ENCODE peak calls at places on chromosomes 16 and 17, in six cellular contexts. D is neural crest cell, Z is GM12865, V is RWPE1, M is right atrium auricular region, X is endothelial cell of umbilical vein. Y is an unnamed sample.

GRCh38 chr16:22373662-22374310 is 633 bp downstream of the CDR2 start:
- DNase-seq in D (peak; percentile 7), Z (peak; percentile 44), X (peak; percentile 56), V (no peak), M (peak; percentile 66), Y (peak; percentile 29)

GRCh38 chr17:77837917-77838316 is 120.6 kb upstream of the TNRC6C start:
- DNase-seq in V (no peak), D (no peak), M (no peak), X (no peak), Z (no peak), Y (no peak)

GRCh38 chr17:50882851-50883250 is 16.7 kb upstream of the TOB1 start:
- DNase-seq in D (no peak), X (no peak), M (no peak), V (peak; percentile 68), Z (no peak), Y (no peak)

GRCh38 chr16:48099455-48099854 is 56.3 kb downstream of the ABCC12 start:
- DNase-seq in X (no peak), D (no peak), V (no peak), M (no peak), Z (no peak), Y (no peak)

GRCh38 chr16:66337434-66338188 is 28.9 kb upstream of the CDH5 start:
- DNase-seq in V (no peak), D (no peak), X (no peak), M (no peak), Z (no peak), Y (no peak)

GRCh38 chr16:85062303-85062702 is 34.7 kb downstream of the KIAA0513 start:
- DNase-seq in Z (no peak), V (no peak), X (no peak), M (no peak), D (no peak), Y (no peak)

GRCh38 chr17:37708008-37708615 is 36.7 kb downstream of the HNF1B start:
- DNase-seq in Z (peak; percentile 6), M (no peak), V (no peak), X (no peak), D (no peak), Y (no peak)

GRCh38 chr17:10292057-10292931 is 80.5 kb downstream of the MYH13 start:
- DNase-seq in X (no peak), M (peak; percentile 74), Z (peak; percentile 79), D (no peak), V (peak; percentile 96), Y (no peak)

GRCh38 chr17:34503804-34504203 is 75.6 kb upstream of the TMEM132E start:
- DNase-seq in M (no peak), D (no peak), Z (peak; percentile 50), V (no peak), X (no peak), Y (no peak)

GRCh38 chr17:20256144-20256543 is 211.2 kb downstream of the LGALS9B start:
- DNase-seq in Z (no peak), D (no peak), X (no peak), V (no peak), M (no peak), Y (no peak)

GRCh38 chr17:5770556-5771270 is 186.4 kb upstream of the NLRP1 start:
- DNase-seq in D (no peak), V (no peak), Z (no peak), M (no peak), X (peak; percentile 37), Y (no peak)

GRCh38 chr17:79711715-79712305 is 18.9 kb upstream of the ENPP7 start:
- DNase-seq in D (no peak), V (no peak), Z (no peak), X (no peak), M (no peak), Y (no peak)

GRCh38 chr16:23255000-23255399 is 47.1 kb upstream of the SCNN1B start:
- DNase-seq in Z (no peak), M (no peak), X (no peak), D (no peak), V (no peak), Y (no peak)

GRCh38 chr17:63249256-63250006 is 196.7 kb downstream of the CYB561 start:
- DNase-seq in X (peak; percentile 89), D (no peak), Z (no peak), M (no peak), V (no peak), Y (no peak)

GRCh38 chr17:37801131-37801530 is 56.3 kb upstream of the HNF1B start:
- DNase-seq in V (no peak), Z (no peak), D (no peak), X (no peak), M (no peak), Y (no peak)

GRCh38 chr16:50879873-50880695 is 138.2 kb downstream of the CYLD start:
- DNase-seq in M (peak; percentile 52), Z (no peak), D (peak; percentile 36), X (no peak), V (no peak), Y (no peak)

GRCh38 chr17:75228847-75229246 is 23.4 kb downstream of the NUP85 start:
- DNase-seq in V (no peak), Z (no peak), M (no peak), D (no peak), X (peak; percentile 26), Y (no peak)

GRCh38 chr17:31052187-31052889 is 42.4 kb upstream of the NF1 start:
- DNase-seq in M (peak; percentile 80), V (peak; percentile 95), D (no peak), Z (peak; percentile 24), X (no peak), Y (no peak)

GRCh38 chr16:54175552-54176375 is 110.8 kb downstream of the IRX3 start:
- DNase-seq in X (no peak), M (no peak), D (no peak), Z (no peak), V (no peak), Y (no peak)

GRCh38 chr16:1902547-1903219 is 15.5 kb downstream of the HS3ST6 start:
- DNase-seq in M (no peak), X (no peak), V (no peak), Z (no peak), D (no peak), Y (no peak)

GRCh38 chr17:43967251-43967875 is 13.6 kb upstream of the PYY start:
- DNase-seq in Z (no peak), X (no peak), V (no peak), D (no peak), M (no peak), Y (no peak)

GRCh38 chr17:27603870-27604794 is 26.9 kb upstream of the LGALS9 start:
- DNase-seq in M (no peak), D (no peak), Z (no peak), V (no peak), X (no peak), Y (no peak)

GRCh38 chr16:82047374-82047773 is 12.3 kb downstream of the HSD17B2 start:
- DNase-seq in D (no peak), V (no peak), X (no peak), M (no peak), Z (no peak), Y (no peak)

GRCh38 chr17:55453836-55454557 is 32.4 kb upstream of the MMD start:
- DNase-seq in Z (no peak), V (no peak), D (no peak), M (no peak), X (no peak), Y (no peak)

GRCh38 chr16:75927824-75928223 is 201.5 kb upstream of the CPHXL start:
- DNase-seq in Z (no peak), X (no peak), M (no peak), V (no peak), D (no peak), Y (no peak)

GRCh38 chr16:30722443-30722842 is 23.5 kb downstream of the SRCAP start:
- DNase-seq in Z (no peak), X (no peak), M (no peak), V (no peak), D (no peak), Y (no peak)
- TF ChIP-seq CTCF in Z (no peak), X (peak; percentile 6), M (no peak), V (no peak), D (no peak), Y (no peak)

GRCh38 chr16:87190288-87191240 is 126.6 kb downstream of the C16orf95 start:
- DNase-seq in V (no peak), X (no peak), D (no peak), Z (no peak), M (no peak), Y (no peak)
- TF ChIP-seq CTCF in V (no peak), X (no peak), D (peak; percentile 29), Z (no peak), M (no peak), Y (no peak)

DNA sequence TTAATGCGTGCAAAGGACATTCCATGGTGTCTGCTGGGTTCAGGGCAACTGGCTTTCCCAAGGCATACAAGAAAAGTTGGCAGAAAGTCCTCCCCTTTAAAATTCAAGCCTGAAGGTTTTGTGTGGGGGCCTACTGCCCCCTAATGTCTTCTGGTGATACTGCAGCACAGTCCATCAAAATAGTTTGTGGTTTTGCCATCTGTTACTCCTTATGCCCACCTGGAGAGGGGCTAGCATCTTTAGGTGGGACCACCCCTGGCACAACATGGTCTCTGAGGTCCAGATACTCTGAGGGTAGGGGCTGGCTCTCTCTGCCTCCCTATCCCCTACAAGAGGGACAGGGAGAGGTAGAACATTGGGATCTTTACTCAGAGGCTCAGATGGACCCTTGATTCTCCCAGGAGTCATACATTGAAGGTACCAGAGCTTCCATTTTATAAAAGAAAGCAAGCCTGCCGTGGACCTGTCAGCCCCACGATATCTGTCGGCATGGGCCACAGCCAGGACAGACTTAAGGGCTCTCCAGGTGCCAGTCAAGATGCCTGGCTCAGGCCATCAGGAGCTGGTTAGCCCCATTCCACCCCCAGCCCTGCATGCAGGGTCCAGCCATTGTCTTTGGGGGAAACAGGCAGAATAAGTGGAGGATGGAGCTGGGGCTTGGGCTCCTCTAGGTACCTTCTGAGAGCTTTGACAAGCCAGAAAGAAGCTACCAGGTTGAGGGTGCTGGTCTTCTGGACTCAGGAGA is 6.3 kb downstream of the ESRP2 start:
- DNase-seq in D (no peak), V (peak; percentile 42), X (peak; percentile 66), Z (peak; percentile 57), M (no peak), Y (no peak)
- TF ChIP-seq CTCF in D (peak; percentile 86), V (peak; percentile 88), X (peak; percentile 83), Z (peak; percentile 88), M (peak; percentile 94), Y (peak; percentile 53)

DNA sequence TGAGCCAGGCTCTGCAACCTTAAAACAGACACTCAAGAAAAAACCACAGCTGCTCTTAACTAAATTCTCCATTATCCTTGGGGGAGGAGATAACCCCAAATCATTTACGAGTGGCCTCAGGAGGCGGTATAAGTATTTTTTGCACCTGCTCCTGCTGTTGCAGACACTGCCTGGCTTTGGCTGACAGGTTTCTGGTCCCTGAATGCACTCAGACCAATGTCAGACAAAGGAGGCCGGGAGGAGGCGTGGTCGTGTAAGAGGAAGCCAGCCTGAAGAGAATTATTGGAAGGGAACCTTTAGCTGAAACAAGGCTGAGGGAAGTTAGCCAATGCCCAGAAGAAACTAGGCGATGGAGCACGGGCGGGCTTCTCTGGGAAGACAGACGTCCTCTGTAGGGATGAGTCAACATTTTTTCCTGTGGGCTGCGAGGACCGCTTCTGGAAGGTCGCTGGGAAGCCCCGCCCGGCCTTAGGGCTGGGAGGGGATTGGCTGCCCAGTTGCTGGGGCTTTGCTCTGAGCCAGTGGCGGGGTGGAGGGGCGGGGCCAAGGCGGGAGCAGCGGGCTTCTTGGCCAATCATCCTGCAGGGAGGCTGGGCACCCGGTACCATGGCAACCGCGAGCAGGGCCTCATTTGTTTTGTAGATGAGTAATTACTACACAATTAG is 82.3 kb downstream of the CCDC182 start:
- DNase-seq in Z (peak; percentile 87), V (peak; percentile 98), M (peak; percentile 99), D (peak; percentile 90), X (peak; percentile 98), Y (peak; percentile 92)
- TF ChIP-seq CTCF in Z (no peak), V (no peak), M (peak; percentile 29), D (no peak), X (no peak), Y (no peak)